ENCODE peak calls at places on chromosomes 16 and 17, in four cellular contexts. K is right atrium auricular region, W is body of pancreas, M is heart right ventricle. A is an unnamed sample.

GRCh38 chr17:47999612-48000011 is 28.7 kb downstream of the CDK5RAP3 start:
- DNase-seq in K (no peak), W (no peak), M (no peak), A (no peak)

GRCh38 chr17:58141505-58141904 is 6.7 kb upstream of the OR4D1 start:
- DNase-seq in K (no peak), W (no peak), M (no peak), A (no peak)

GRCh38 chr16:84652565-84652964 is 4.3 kb downstream of the KLHL36 start:
- DNase-seq in K (no peak), W (no peak), M (no peak), A (no peak)

GRCh38 chr16:79013930-79014329 is 586.6 kb downstream of the MAF start:
- DNase-seq in K (no peak), W (no peak), M (no peak), A (no peak)

GRCh38 chr16:46986896-46987295 is 13.4 kb upstream of the DNAJA2 start:
- DNase-seq in K (no peak), W (no peak), M (no peak), A (no peak)

GRCh38 chr17:50842506-50843149 is 7.2 kb downstream of the WFIKKN2 start:
- DNase-seq in K (no peak), W (no peak), M (no peak), A (no peak)

GRCh38 chr16:30839523-30840227 is 52.7 kb upstream of the ZNF629 start:
- DNase-seq in K (no peak), W (peak), M (no peak), A (no peak)

GRCh38 chr17:42720996-42721583 is 23.8 kb downstream of the EZH1 start:
- DNase-seq in K (no peak), W (peak), M (peak), A (no peak)

GRCh38 chr16:3058173-3059030 is 7.0 kb upstream of the IL32 start:
- DNase-seq in K (no peak), W (peak), M (peak), A (peak)

GRCh38 chr16:3056336-3057180 is 8.9 kb upstream of the IL32 start:
- DNase-seq in K (no peak), W (no peak), M (no peak), A (no peak)

GRCh38 chr16:3059041-3059722 is 6.3 kb upstream of the IL32 start:
- DNase-seq in K (peak), W (peak), M (peak), A (peak)

GRCh38 chr16:3059723-3060242 is 5.7 kb upstream of the IL32 start:
- DNase-seq in K (no peak), W (no peak), M (no peak), A (no peak)

GRCh38 chr16:3057181-3058166 is 8.0 kb upstream of the IL32 start:
- DNase-seq in K (no peak), W (no peak), M (no peak), A (no peak)
- H3K4me3 ChIP-seq in K (no peak), W (peak), M (no peak), A (peak)

GRCh38 chr17:38798614-38799500 is 499 bp downstream of the PIP4K2B start:
- DNase-seq in K (peak), W (peak), M (peak), A (peak)
- TF ChIP-seq CTCF in K (no peak), W (no peak), M (no peak), A (no peak)

GRCh38 chr16:27208081-27208692 is 4.9 kb downstream of the KDM8 start:
- DNase-seq in K (no peak), W (peak), M (no peak), A (no peak)

GRCh38 chr16:27202923-27203428 is 350 bp upstream of the KDM8 start:
- DNase-seq in K (no peak), W (no peak), M (no peak), A (no peak)

GRCh38 chr16:27204232-27204915 is 1.0 kb downstream of the KDM8 start:
- DNase-seq in K (no peak), W (no peak), M (no peak), A (no peak)

GRCh38 chr16:27203429-27204231 is at the start of gene KDM8:
- DNase-seq in K (peak), W (peak), M (peak), A (peak)

GRCh38 chr16:27205436-27206065 is 2.2 kb downstream of the KDM8 start:
- DNase-seq in K (no peak), W (no peak), M (no peak), A (no peak)
- H3K27ac ChIP-seq in K (no peak), W (peak), M (no peak), A (no peak)

GRCh38 chr17:43875476-43876147 is 28.6 kb downstream of the CD300LG start:
- DNase-seq in K (no peak), W (no peak), M (no peak), A (no peak)

GRCh38 chr17:43873815-43874214 is 26.8 kb downstream of the CD300LG start:
- DNase-seq in K (no peak), W (no peak), M (no peak), A (no peak)

GRCh38 chr17:43874293-43874692 is 27.3 kb downstream of the CD300LG start:
- DNase-seq in K (peak), W (peak), M (peak), A (peak)

GRCh38 chr17:43873091-43873490 is 26.1 kb downstream of the CD300LG start:
- DNase-seq in K (no peak), W (no peak), M (no peak), A (no peak)

DNA sequence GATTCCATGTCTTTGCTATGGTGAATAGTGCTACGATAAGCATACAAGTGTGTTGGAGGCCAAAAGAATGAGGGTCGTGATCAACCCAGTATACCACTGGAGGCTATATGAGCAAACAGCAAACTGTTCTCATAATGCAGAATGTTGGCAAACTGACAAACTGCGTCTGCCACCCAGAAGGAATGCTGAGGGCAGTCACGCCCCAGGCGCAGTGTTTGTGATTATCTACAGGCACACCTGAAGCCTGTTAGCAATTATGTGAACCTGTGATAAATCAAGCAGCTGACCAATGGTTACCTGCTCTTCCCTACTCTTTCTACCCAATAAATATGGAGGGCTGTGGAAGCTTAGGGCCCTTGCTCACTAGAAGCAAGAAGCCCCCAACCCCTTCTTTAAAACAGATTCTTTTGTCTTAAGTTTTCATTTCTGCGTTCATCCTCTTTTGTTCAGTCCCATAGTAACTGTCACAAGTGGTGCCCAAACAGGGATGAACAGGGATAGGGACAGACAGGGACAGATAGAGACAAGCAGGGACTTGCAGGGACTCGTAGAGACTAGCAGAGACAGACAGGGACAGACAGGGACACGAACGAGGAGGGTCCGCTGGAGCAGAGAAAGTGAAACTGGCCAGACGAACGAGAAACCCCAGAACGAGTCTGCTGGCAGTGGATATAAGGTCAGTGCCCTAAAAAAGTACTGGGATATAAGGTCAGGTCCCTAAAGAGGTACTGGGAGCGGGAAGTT is 25.1 kb downstream of the CD300LG start:
- DNase-seq in K (no peak), W (peak), M (no peak), A (no peak)
- H3K4me3 ChIP-seq in K (peak), W (no peak), M (no peak), A (peak)

GRCh38 chr17:3917391-3917931 is 1.2 kb upstream of the P2RX1 start:
- DNase-seq in K (peak), W (peak), M (peak), A (peak)
- TF ChIP-seq CTCF in K (no peak), W (no peak), M (no peak), A (no peak)

DNA sequence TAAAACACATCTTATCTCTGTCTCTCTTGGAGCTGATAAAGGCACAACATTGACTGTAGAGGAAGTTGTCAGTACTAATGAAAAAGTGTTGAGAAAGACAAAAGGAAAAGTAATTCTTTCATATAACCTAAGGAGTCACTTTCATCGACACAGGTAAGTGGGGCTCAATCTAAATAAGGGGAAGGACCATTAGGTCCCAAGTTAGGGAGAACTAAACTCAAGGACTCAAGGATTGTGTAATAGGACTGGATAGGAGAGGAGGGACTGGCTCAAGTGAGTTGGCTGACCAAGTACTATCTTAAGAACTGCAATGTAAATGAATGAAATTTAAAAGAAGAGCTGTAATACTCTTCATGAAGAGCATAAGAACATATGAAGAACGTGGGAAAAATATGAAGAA is 55.7 kb downstream of the GRB7 start:
- DNase-seq in K (no peak), W (no peak), M (no peak), A (no peak)
- H3K27ac ChIP-seq in K (no peak), W (no peak), M (no peak), A (no peak)

A was measured in left ventricle myocardium inferior.